ENCODE peak calls at places on chromosome 3, in five cellular contexts. Y is lower lobe of right lung, W is OCI-LY7, X is HCT116, E is foreskin keratinocyte. B is an unnamed sample.

GRCh38 chr3:115208066-115208750 is 61.1 kb upstream of the ZBTB20 start:
- DNase-seq in Y (no peak), W (no peak), X (no peak), E (no peak), B (no peak)

GRCh38 chr3:12932754-12933153 is 91.4 kb upstream of the RPL32 start:
- DNase-seq in Y (no peak), W (no peak), X (no peak), E (no peak), B (no peak)

GRCh38 chr3:12175844-12176453 is 17.2 kb upstream of the TIMP4 start:
- DNase-seq in Y (peak; percentile 66), W (peak; percentile 27), X (peak; percentile 28), E (no peak), B (no peak)

GRCh38 chr3:25080461-25080860 is 347.6 kb upstream of the RARB start:
- DNase-seq in Y (no peak), W (no peak), X (no peak), E (no peak), B (no peak)

GRCh38 chr3:56801151-56801596 is 575 bp downstream of the ARHGEF3 start:
- DNase-seq in Y (no peak), W (peak; percentile 27), X (no peak), E (no peak), B (no peak)

GRCh38 chr3:43180027-43180426 is 74.1 kb upstream of the POMGNT2 start:
- DNase-seq in Y (no peak), W (peak; percentile 64), X (no peak), E (peak; percentile 97), B (no peak)

GRCh38 chr3:30081904-30082303 is 524.5 kb upstream of the TGFBR2 start:
- DNase-seq in Y (no peak), W (no peak), X (no peak), E (no peak), B (no peak)

GRCh38 chr3:56919137-56919796 is 117.5 kb upstream of the ARHGEF3 start:
- DNase-seq in Y (no peak), W (peak; percentile 56), X (no peak), E (no peak), B (no peak)

GRCh38 chr3:10635446-10636076 is 130.2 kb upstream of the ATP2B2 start:
- DNase-seq in Y (no peak), W (no peak), X (no peak), E (no peak), B (no peak)

GRCh38 chr3:168220609-168221008 is 124.9 kb upstream of the GOLIM4 start:
- DNase-seq in Y (no peak), W (no peak), X (no peak), E (no peak), B (no peak)

GRCh38 chr3:195040773-195041520 is 230.0 kb downstream of the XXYLT1 start:
- DNase-seq in Y (no peak), W (no peak), X (peak; percentile 44), E (peak; percentile 22), B (no peak)

GRCh38 chr3:23068016-23068728 is 135.0 kb upstream of the UBE2E2 start:
- DNase-seq in Y (no peak), W (peak; percentile 12), X (no peak), E (no peak), B (no peak)

GRCh38 chr3:16399473-16399872 is 114.0 kb downstream of the RFTN1 start:
- DNase-seq in Y (no peak), W (peak; percentile 17), X (no peak), E (no peak), B (no peak)

GRCh38 chr3:34394978-34395748 is 596.7 kb downstream of the PDCD6IP start:
- DNase-seq in Y (no peak), W (no peak), X (no peak), E (no peak), B (no peak)

GRCh38 chr3:30660656-30661055 is 54.3 kb downstream of the TGFBR2 start:
- DNase-seq in Y (no peak), W (no peak), X (no peak), E (no peak), B (no peak)

GRCh38 chr3:134373278-134373941 is 837 bp downstream of the AMOTL2 start:
- DNase-seq in Y (peak; percentile 88), W (no peak), X (no peak), E (peak; percentile 73), B (peak; percentile 98)

GRCh38 chr3:184597783-184598182 is 36.2 kb downstream of the EPHB3 start:
- DNase-seq in Y (peak; percentile 34), W (no peak), X (no peak), E (no peak), B (no peak)

GRCh38 chr3:180409170-180409569 is 192.8 kb upstream of the TTC14 start:
- DNase-seq in Y (no peak), W (no peak), X (no peak), E (no peak), B (no peak)

GRCh38 chr3:187994221-187995085 is 159.5 kb upstream of the LPP start:
- DNase-seq in Y (no peak), W (no peak), X (no peak), E (no peak), B (no peak)

GRCh38 chr3:152574461-152575079 is 260.4 kb upstream of the P2RY1 start:
- DNase-seq in Y (no peak), W (peak; percentile 35), X (peak; percentile 38), E (peak; percentile 5), B (no peak)

GRCh38 chr3:61250784-61251173 is 473 bp downstream of the FHIT start:
- DNase-seq in Y (no peak), W (peak; percentile 43), X (peak; percentile 34), E (peak; percentile 17), B (no peak)

GRCh38 chr3:14775011-14775410 is 43.8 kb upstream of the FGD5 start:
- DNase-seq in Y (no peak), W (no peak), X (no peak), E (no peak), B (peak; percentile 85)

GRCh38 chr3:86782271-86782670 is 208.7 kb downstream of the VGLL3 start:
- DNase-seq in Y (no peak), W (no peak), X (no peak), E (no peak), B (no peak)

GRCh38 chr3:66037330-66037985 is 1.3 kb downstream of the MAGI1 start:
- DNase-seq in Y (peak; percentile 71), W (no peak), X (no peak), E (no peak), B (no peak)

GRCh38 chr3:122085666-122086065 is 30.5 kb downstream of the CD86 start:
- DNase-seq in Y (no peak), W (no peak), X (no peak), E (no peak), B (no peak)

DNA sequence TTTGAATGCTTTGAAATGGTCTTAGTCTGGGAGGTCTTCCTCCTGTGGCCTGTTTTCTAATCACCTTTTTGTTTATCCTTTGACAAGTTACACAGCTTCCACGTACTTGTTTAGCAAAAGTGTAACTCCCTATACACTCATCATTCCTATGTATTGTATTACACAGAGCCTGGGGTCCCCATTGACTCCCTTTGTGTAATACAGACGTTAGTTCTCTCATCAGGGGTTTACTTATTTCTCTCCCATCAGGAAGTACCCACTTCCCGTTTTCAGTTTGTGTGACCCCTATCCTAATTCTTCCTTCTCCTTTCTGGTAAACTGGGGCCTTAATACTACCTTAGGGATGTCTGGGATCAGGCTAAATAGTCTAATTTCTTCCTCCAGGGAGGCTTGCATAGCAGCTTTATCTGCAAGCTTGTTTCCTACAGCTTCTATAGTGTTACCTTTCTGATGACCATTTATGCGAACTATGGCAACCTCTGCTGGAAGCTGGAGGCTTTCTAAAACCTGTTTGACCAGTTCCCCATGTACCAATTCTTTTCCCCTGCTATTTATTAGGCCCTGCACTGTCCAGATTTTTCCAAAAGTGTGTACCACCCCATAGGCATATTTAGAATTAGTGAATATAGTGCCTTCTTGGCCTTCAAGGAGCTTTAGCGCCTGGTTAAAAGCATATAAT is 22.4 kb downstream of the ARL8B start:
- DNase-seq in Y (no peak), W (no peak), X (no peak), E (no peak), B (peak; percentile 60)
- H3K4me1 ChIP-seq in Y (peaks cover 59% of the 10 kb centered on the region), W (peaks cover 33% of the 10 kb centered on the region), X (peaks cover 11% of the 10 kb centered on the region), E (peaks cover 3% of the 10 kb centered on the region), B (peaks cover 65% of the 10 kb centered on the region)

DNA sequence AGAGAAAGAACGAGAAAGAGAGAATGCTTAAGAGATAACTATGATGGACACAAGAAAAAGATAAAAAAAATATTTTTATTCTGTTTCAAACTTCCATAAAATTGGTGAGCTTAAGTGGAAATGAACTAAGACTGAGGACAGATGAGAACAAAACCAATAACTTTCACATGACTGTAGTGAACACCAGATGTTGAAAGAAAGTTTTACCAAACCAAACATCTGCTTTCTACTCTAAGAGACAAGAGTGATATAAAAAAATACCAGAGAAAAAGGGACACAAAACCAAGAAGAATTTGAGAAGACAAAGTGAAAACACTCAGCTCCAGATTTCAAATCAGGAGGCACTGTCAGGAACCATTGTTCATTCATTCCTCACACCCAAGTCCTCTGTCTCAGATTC is 147.9 kb downstream of the IMPG2 start:
- DNase-seq in Y (no peak), W (no peak), X (no peak), E (no peak), B (no peak)
- H3K4me1 ChIP-seq in Y (no peaks in the 10 kb centered on the region), W (no peaks in the 10 kb centered on the region), X (no peaks in the 10 kb centered on the region), E (no peaks in the 10 kb centered on the region), B (peaks cover 27% of the 10 kb centered on the region)

GRCh38 chr3:160673188-160673587 is 3.8 kb upstream of the ARL14 start:
- DNase-seq in Y (no peak), W (no peak), X (no peak), E (no peak), B (no peak)

GRCh38 chr3:160676547-160677303 is at the start of gene ARL14:
- DNase-seq in Y (no peak), W (no peak), X (peak; percentile 89), E (peak; percentile 91), B (no peak)

GRCh38 chr3:160678447-160678846 is 1.5 kb downstream of the ARL14 start:
- DNase-seq in Y (no peak), W (no peak), X (no peak), E (no peak), B (no peak)

GRCh38 chr3:160677459-160677901 is 520 bp downstream of the ARL14 start:
- DNase-seq in Y (no peak), W (no peak), X (no peak), E (peak; percentile 31), B (no peak)

GRCh38 chr3:160675566-160676124 is 1.3 kb upstream of the ARL14 start:
- DNase-seq in Y (no peak), W (no peak), X (no peak), E (no peak), B (no peak)
- H3K4me1 ChIP-seq in Y (no peaks in the 10 kb centered on the region), W (no peaks in the 10 kb centered on the region), X (peaks cover 32% of the 10 kb centered on the region), E (peaks cover 11% of the 10 kb centered on the region), B (no peaks in the 10 kb centered on the region)

GRCh38 chr3:49718419-49719213 is 868 bp downstream of the AMIGO3 start:
- DNase-seq in Y (no peak), W (no peak), X (no peak), E (no peak), B (no peak)
- H3K4me1 ChIP-seq in Y (peaks cover 32% of the 10 kb centered on the region), W (peaks cover 13% of the 10 kb centered on the region), X (peaks cover 7% of the 10 kb centered on the region), E (no peaks in the 10 kb centered on the region), B (peaks cover 45% of the 10 kb centered on the region)

GRCh38 chr3:143002727-143003126 is 1.4 kb downstream of the U2SURP start:
- DNase-seq in Y (no peak), W (no peak), X (no peak), E (no peak), B (no peak)
- H3K4me1 ChIP-seq in Y (peaks cover 45% of the 10 kb centered on the region), W (peaks cover 32% of the 10 kb centered on the region), X (peaks cover 2% of the 10 kb centered on the region), E (peaks cover 16% of the 10 kb centered on the region), B (peaks cover 63% of the 10 kb centered on the region)

B was measured in esophagus muscularis mucosa.